ENCODE peak calls at places on chromosomes 11 and 22, in eight cellular contexts. S, R, B, P, L, A, X and D are unnamed samples.
A peak's percentile ranks its signal among the peaks of the same experiment; 100 is the strongest.

GRCh38 chr11:623349-623869 is 1.3 kb downstream of the CDHR5 start:
- DNase-seq in S (no peak), R (no peak), B (no peak), P (no peak), L (no peak), A (no peak), X (peak; percentile 53), D (no peak)

GRCh38 chr11:94254214-94254613 is 50.2 kb upstream of the IZUMO1R start:
- DNase-seq in S (no peak), R (no peak), B (no peak), P (no peak), L (no peak), A (no peak), X (no peak), D (no peak)

GRCh38 chr11:64081663-64082442 is 46.1 kb downstream of the FLRT1 start:
- DNase-seq in S (no peak), R (no peak), B (peak; percentile 65), P (no peak), L (no peak), A (no peak), X (no peak), D (no peak)

GRCh38 chr11:45585205-45585604 is 80.2 kb downstream of the CHST1 start:
- DNase-seq in S (no peak), R (no peak), B (no peak), P (no peak), L (no peak), A (no peak), X (no peak), D (no peak)

GRCh38 chr11:68383976-68384501 is 71.6 kb downstream of the LRP5 start:
- DNase-seq in S (peak; percentile 41), R (no peak), B (peak; percentile 71), P (no peak), L (peak; percentile 47), A (peak; percentile 65), X (no peak), D (no peak)

GRCh38 chr11:60944504-60945294 is 7.3 kb downstream of the SLC15A3 start:
- DNase-seq in S (no peak), R (no peak), B (no peak), P (no peak), L (no peak), A (no peak), X (no peak), D (no peak)

GRCh38 chr11:441418-442274 is at the start of gene ANO9:
- DNase-seq in S (peak; percentile 43), R (no peak), B (peak; percentile 81), P (no peak), L (peak; percentile 49), A (no peak), X (peak; percentile 54), D (no peak)

GRCh38 chr11:69253028-69253427 is 40.9 kb upstream of the MYEOV start:
- DNase-seq in S (no peak), R (peak; percentile 4), B (no peak), P (no peak), L (no peak), A (peak; percentile 42), X (no peak), D (no peak)

GRCh38 chr11:117851091-117851490 is 25.4 kb downstream of the FXYD6 start:
- DNase-seq in S (no peak), R (peak; percentile 55), B (no peak), P (no peak), L (no peak), A (no peak), X (no peak), D (peak; percentile 15)

GRCh38 chr11:110093407-110094297 is 460 bp downstream of the ZC3H12C start:
- DNase-seq in S (no peak), R (peak; percentile 48), B (peak; percentile 56), P (no peak), L (no peak), A (peak; percentile 39), X (peak; percentile 78), D (peak; percentile 35)

GRCh38 chr11:134069426-134069921 is 602 bp downstream of the JAM3 start:
- DNase-seq in S (no peak), R (no peak), B (no peak), P (no peak), L (no peak), A (peak; percentile 51), X (no peak), D (no peak)

GRCh38 chr11:77113382-77114088 is 10.9 kb downstream of the OMP start:
- DNase-seq in S (no peak), R (peak; percentile 33), B (peak; percentile 55), P (no peak), L (no peak), A (peak; percentile 63), X (peak; percentile 56), D (no peak)

GRCh38 chr11:130588471-130588870 is 140.0 kb downstream of the ADAMTS15 start:
- DNase-seq in S (no peak), R (no peak), B (no peak), P (no peak), L (no peak), A (no peak), X (no peak), D (no peak)

GRCh38 chr11:2760196-2760871 is 60.5 kb upstream of the KCNQ1OT1 start:
- DNase-seq in S (no peak), R (no peak), B (peak; percentile 23), P (no peak), L (peak; percentile 3), A (no peak), X (peak; percentile 39), D (no peak)

GRCh38 chr22:46537221-46537945 is at the start of gene CELSR1:
- DNase-seq in S (no peak), R (no peak), B (peak; percentile 73), P (no peak), L (no peak), A (no peak), X (no peak), D (no peak)

GRCh38 chr11:47587733-47588326 is 1.4 kb downstream of the FAM180B start:
- DNase-seq in S (no peak), R (no peak), B (no peak), P (no peak), L (no peak), A (no peak), X (peak; percentile 68), D (no peak)

GRCh38 chr11:72630104-72630852 is 43.9 kb downstream of the PDE2A start:
- DNase-seq in S (no peak), R (no peak), B (no peak), P (no peak), L (no peak), A (no peak), X (no peak), D (no peak)

GRCh38 chr11:128936546-128937275 is 6.0 kb downstream of the TP53AIP1 start:
- DNase-seq in S (no peak), R (no peak), B (no peak), P (no peak), L (no peak), A (no peak), X (no peak), D (no peak)